ENCODE peak calls at places on chromosomes 16 and 17, in four cellular contexts. L is GM12878, N is K562, P is GM12891. T is an unnamed sample.

GRCh38 chr17:50627782-50628601 is 6.7 kb upstream of the ABCC3 start:
- DNase-seq in P (no peak), N (no peak), L (no peak), T (no peak)

GRCh38 chr16:85844786-85845185 is 45.3 kb downstream of the COX4I1 start:
- DNase-seq in L (no peak), N (no peak), P (no peak), T (peak)

GRCh38 chr17:75526555-75527270 is 1.2 kb downstream of the LLGL2 start:
- DNase-seq in N (no peak), L (no peak), P (no peak), T (no peak)

GRCh38 chr17:10295728-10296343 is 77.0 kb downstream of the MYH13 start:
- DNase-seq in P (peak), L (peak), N (peak), T (no peak)

GRCh38 chr16:87628940-87629339 is 26.6 kb downstream of the JPH3 start:
- DNase-seq in P (peak), N (no peak), L (no peak), T (no peak)

GRCh38 chr17:82317394-82318168 is at the start of gene CD7:
- DNase-seq in P (no peak), N (no peak), L (no peak), T (no peak)

GRCh38 chr17:80845863-80846671 is 145.6 kb upstream of the CHMP6 start:
- DNase-seq in L (no peak), N (no peak), P (no peak), T (no peak)

GRCh38 chr16:85047867-85048455 is 20.4 kb downstream of the KIAA0513 start:
- DNase-seq in N (peak), L (no peak), P (no peak), T (peak)

GRCh38 chr16:10878328-10878643 is 1.3 kb downstream of the CIITA start:
- DNase-seq in L (no peak), N (no peak), P (no peak), T (no peak)

GRCh38 chr16:7351572-7351971 is 18.9 kb downstream of the RBFOX1 start:
- DNase-seq in L (no peak), N (no peak), P (no peak), T (no peak)

GRCh38 chr17:74530751-74531150 is 524 bp downstream of the CD300LB start:
- DNase-seq in P (no peak), N (no peak), L (no peak), T (no peak)

GRCh38 chr16:86556576-86556975 is 1.5 kb upstream of the MTHFSD start:
- DNase-seq in P (no peak), N (no peak), L (no peak), T (no peak)

GRCh38 chr16:88781140-88782077 is 3.6 kb downstream of the PIEZO1 start:
- DNase-seq in P (no peak), N (peak), L (no peak), T (no peak)

GRCh38 chr17:74332763-74333220 is 6.8 kb downstream of the KIF19 start:
- DNase-seq in P (no peak), L (no peak), N (peak), T (no peak)

GRCh38 chr17:21303441-21304065 is 19.0 kb downstream of the MAP2K3 start:
- DNase-seq in L (no peak), N (no peak), P (no peak), T (no peak)

GRCh38 chr16:74626741-74627416 is 20.0 kb upstream of the GLG1 start:
- DNase-seq in N (no peak), P (no peak), L (no peak), T (no peak)

GRCh38 chr17:48074322-48075054 is 26.3 kb downstream of the NFE2L1 start:
- DNase-seq in L (no peak), N (peak), P (no peak), T (peak)

GRCh38 chr16:80620656-80621605 is 80.1 kb downstream of the DYNLRB2 start:
- DNase-seq in L (no peak), N (no peak), P (no peak), T (no peak)

GRCh38 chr16:31513126-31513525 is 4.9 kb upstream of the RUSF1 start:
- DNase-seq in N (no peak), L (no peak), P (no peak), T (no peak)

GRCh38 chr16:23435500-23435899 is 17.5 kb downstream of the COG7 start:
- DNase-seq in P (peak), N (peak), L (peak), T (peak)

GRCh38 chr16:87602821-87603683 is 744 bp downstream of the JPH3 start:
- DNase-seq in N (no peak), P (no peak), L (no peak), T (no peak)

GRCh38 chr16:10511829-10512228 is 68.6 kb downstream of the EMP2 start:
- DNase-seq in P (no peak), L (no peak), N (no peak), T (no peak)

GRCh38 chr17:81577278-81578000 is 25.3 kb upstream of the FAAP100 start:
- DNase-seq in N (no peak), P (no peak), L (no peak), T (peak)

GRCh38 chr16:20904507-20905079 is 4.0 kb downstream of the LYRM1 start:
- DNase-seq in L (peak), N (no peak), P (peak), T (peak)

GRCh38 chr17:39946551-39947330 is 16.1 kb upstream of the GSDMA start:
- DNase-seq in P (no peak), N (no peak), L (no peak), T (no peak)

GRCh38 chr16:2983706-2984136 is 3.5 kb upstream of the PKMYT1 start:
- DNase-seq in N (peak), L (no peak), P (peak), T (peak)

GRCh38 chr16:2987286-2987685 is 7.0 kb upstream of the PKMYT1 start:
- DNase-seq in P (no peak), L (no peak), N (no peak), T (no peak)

GRCh38 chr16:2986623-2987188 is 6.5 kb upstream of the PKMYT1 start:
- DNase-seq in N (no peak), L (no peak), P (no peak), T (no peak)

GRCh38 chr16:2985893-2986355 is 5.7 kb upstream of the PKMYT1 start:
- DNase-seq in N (no peak), P (no peak), L (no peak), T (no peak)

GRCh38 chr16:2985457-2985856 is 5.2 kb upstream of the PKMYT1 start:
- DNase-seq in N (no peak), P (no peak), L (no peak), T (no peak)
- TF ChIP-seq SPI1 in N (no peak), P (no peak), L (no peak), T (no peak)

GRCh38 chr16:57289391-57290257 is 5.2 kb upstream of the PLLP start:
- DNase-seq in N (no peak), L (no peak), P (no peak), T (no peak)
- TF ChIP-seq SPI1 in N (no peak), L (no peak), P (no peak), T (no peak)

DNA sequence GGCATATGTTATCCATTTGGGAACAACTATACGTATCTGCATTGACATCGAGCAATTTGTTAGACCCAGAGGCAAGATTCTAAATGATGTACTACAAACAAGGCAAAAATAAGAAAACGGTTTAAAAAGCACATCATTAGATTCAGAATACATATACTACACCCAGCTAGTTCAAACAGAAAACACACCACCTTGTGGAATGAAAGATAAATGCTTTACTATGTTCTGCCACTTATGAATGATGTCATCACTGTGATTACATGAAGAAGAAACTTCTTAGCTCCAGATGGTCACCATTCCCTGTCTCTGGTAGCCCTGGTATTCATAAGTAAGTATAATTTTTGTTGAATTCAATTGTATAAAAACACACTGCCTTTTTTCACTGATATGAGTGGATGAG is 7.8 kb downstream of the NACA2 start:
- DNase-seq in L (no peak), P (peak), N (peak), T (peak)
- TF ChIP-seq SPI1 in L (no peak), P (no peak), N (no peak), T (no peak)

GRCh38 chr17:43627657-43628650 is 33.8 kb downstream of the MEOX1 start:
- DNase-seq in L (no peak), P (no peak), N (no peak), T (no peak)
- TF ChIP-seq SPI1 in L (no peak), P (no peak), N (no peak), T (no peak)

GRCh38 chr17:41697122-41697962 is 8.7 kb downstream of the EIF1 start:
- DNase-seq in L (no peak), P (no peak), N (peak), T (peak)
- TF ChIP-seq SPI1 in L (no peak), P (no peak), N (no peak), T (no peak)

GRCh38 chr16:22055881-22056280 is 36.5 kb upstream of the VWA3A start:
- DNase-seq in L (no peak), P (no peak), N (peak), T (no peak)
- TF ChIP-seq SPI1 in L (no peak), P (no peak), N (no peak), T (no peak)